ENCODE peak calls at places on chromosome 13, in five cellular contexts. Y is IMR-90, V is SK-N-SH, U is A549, R is GM12878. C is an unnamed sample.

GRCh38 chr13:101267656-101268055 is 148.7 kb downstream of the NALCN start:
- DNase-seq in V (no peak), U (no peak), Y (no peak), R (no peak), C (no peak)

GRCh38 chr13:90769387-90769786 is 578.1 kb upstream of the MIR17HG start:
- DNase-seq in R (no peak), U (no peak), Y (no peak), V (no peak), C (no peak)

GRCh38 chr13:101026736-101027398 is 352.3 kb upstream of the TMTC4 start:
- DNase-seq in Y (no peak), U (no peak), V (no peak), R (no peak), C (no peak)

GRCh38 chr13:59914556-59914955 is 249.2 kb downstream of the DIAPH3 start:
- DNase-seq in V (no peak), U (no peak), Y (peak; percentile 68), R (no peak), C (no peak)

GRCh38 chr13:53126803-53127202 is 98.2 kb downstream of the OLFM4 start:
- DNase-seq in V (no peak), R (no peak), U (no peak), Y (peak; percentile 65), C (no peak)

GRCh38 chr13:28754698-28755545 is 36.2 kb upstream of the SLC46A3 start:
- DNase-seq in Y (peak; percentile 13), R (no peak), U (no peak), V (peak; percentile 38), C (peak; percentile 20)

GRCh38 chr13:72072223-72072622 is 205.2 kb upstream of the DACH1 start:
- DNase-seq in Y (no peak), U (no peak), V (no peak), R (no peak), C (no peak)

GRCh38 chr13:92734545-92734944 is 492.1 kb upstream of the GPC6 start:
- DNase-seq in R (no peak), V (no peak), U (no peak), Y (no peak), C (no peak)

GRCh38 chr13:51729853-51730553 is 74.0 kb downstream of the DHRS12 start:
- DNase-seq in V (no peak), Y (peak; percentile 90), U (no peak), R (no peak), C (peak; percentile 3)

GRCh38 chr13:95337597-95337996 is 36.3 kb upstream of the ABCC4 start:
- DNase-seq in V (no peak), U (no peak), R (no peak), Y (no peak), C (no peak)

GRCh38 chr13:43235028-43235427 is 211.6 kb downstream of the DNAJC15 start:
- DNase-seq in U (no peak), R (no peak), V (no peak), Y (no peak), C (no peak)

GRCh38 chr13:92649140-92649813 is 577.3 kb upstream of the GPC6 start:
- DNase-seq in R (no peak), U (no peak), Y (no peak), V (no peak), C (no peak)

GRCh38 chr13:42969558-42970172 is 22.4 kb downstream of the EPSTI1 start:
- DNase-seq in V (peak; percentile 84), Y (peak; percentile 69), R (no peak), U (peak; percentile 41), C (peak; percentile 63)

GRCh38 chr13:95714142-95714832 is 37.3 kb downstream of the DNAJC3 start:
- DNase-seq in R (no peak), V (no peak), Y (peak; percentile 89), U (peak; percentile 22), C (no peak)

GRCh38 chr13:46340631-46341111 is 46.4 kb downstream of the RUBCNL start:
- DNase-seq in V (no peak), R (no peak), Y (no peak), U (no peak), C (no peak)
- TF ChIP-seq RCOR1 in V (no peak), R (no peak), Y (no peak), U (no peak), C (no peak)

GRCh38 chr13:114073881-114074551 is 58.4 kb downstream of the RASA3 start:
- DNase-seq in Y (no peak), R (no peak), U (no peak), V (no peak), C (no peak)
- TF ChIP-seq RCOR1 in Y (no peak), R (no peak), U (no peak), V (no peak), C (no peak)

GRCh38 chr13:38685974-38686571 is 804 bp upstream of the FREM2 start:
- DNase-seq in Y (no peak), U (no peak), R (no peak), V (peak; percentile 16), C (peak; percentile 5)
- TF ChIP-seq RCOR1 in Y (no peak), U (no peak), R (no peak), V (no peak), C (no peak)

GRCh38 chr13:31045621-31046081 is 113.2 kb downstream of the TEX26 start:
- DNase-seq in Y (peak; percentile 97), R (peak; percentile 37), V (no peak), U (peak; percentile 74), C (peak; percentile 30)
- TF ChIP-seq RCOR1 in Y (no peak), R (no peak), V (no peak), U (no peak), C (no peak)

DNA sequence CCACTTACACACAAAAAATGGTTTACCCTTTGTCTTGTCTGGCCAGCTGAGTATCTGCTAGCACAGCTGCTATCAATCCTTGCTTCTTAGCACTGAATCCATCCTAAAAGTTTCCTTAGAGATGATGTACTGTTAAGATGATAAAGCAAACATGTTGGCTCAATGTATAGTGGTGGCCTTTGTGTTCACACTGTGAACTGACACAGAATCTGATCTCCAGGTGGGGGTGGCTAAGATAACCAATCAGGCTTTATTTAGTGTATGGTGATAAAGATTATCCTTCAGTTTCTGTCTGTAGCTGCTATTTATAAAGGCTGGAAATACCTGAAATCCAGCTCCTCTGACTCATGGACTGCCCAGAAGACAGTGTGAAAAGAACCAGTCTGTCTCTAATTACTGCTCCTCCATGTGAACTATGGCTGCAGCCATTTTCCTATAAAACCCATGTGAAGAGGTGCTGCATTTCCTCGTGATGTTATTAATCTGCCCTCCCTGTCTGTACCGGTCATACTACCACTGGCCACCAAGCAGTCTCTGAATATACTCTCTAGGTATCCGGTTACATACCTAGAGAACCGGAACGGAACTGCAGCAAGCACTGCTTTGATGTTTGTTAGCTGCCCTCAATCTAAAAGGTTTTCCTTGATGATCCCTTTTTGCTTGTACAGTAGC is 238.1 kb downstream of the LHFPL6 start:
- DNase-seq in V (no peak), R (no peak), Y (peak; percentile 48), U (no peak), C (no peak)
- TF ChIP-seq RCOR1 in V (no peak), R (no peak), Y (no peak), U (no peak), C (no peak)

DNA sequence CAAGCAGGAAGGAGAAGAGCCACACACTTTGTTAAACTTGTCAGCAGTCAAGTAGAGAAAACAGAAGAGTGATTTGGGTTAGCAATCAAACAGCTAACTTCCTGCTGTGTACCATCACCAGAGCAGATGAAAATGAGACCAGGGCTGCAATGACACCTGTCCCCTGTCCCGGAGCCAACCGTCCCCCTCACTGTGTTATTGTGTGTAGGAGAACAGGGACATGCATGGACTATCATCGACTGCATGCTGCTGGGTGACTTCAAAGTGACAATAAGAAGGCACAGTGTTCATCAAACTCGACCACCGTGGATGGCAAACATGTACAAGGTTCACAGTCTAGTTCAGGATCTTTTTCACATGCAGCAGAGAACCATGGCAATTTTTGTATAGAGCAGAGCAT is 94.0 kb upstream of the SLC15A1 start:
- DNase-seq in U (no peak), R (no peak), V (no peak), Y (no peak), C (no peak)
- TF ChIP-seq RCOR1 in U (no peak), R (no peak), V (no peak), Y (no peak), C (no peak)